ENCODE peak calls at places on chromosomes 4 and X, in ten cellular contexts. F, J, K, E, N, T, S, C, Q and U are unnamed samples.

GRCh38 chr4:175671491-175671934 is 140.6 kb downstream of the GPM6A start:
- DNase-seq in F (peak), J (no peak), K (no peak), E (no peak), N (peak), T (no peak), S (no peak), C (no peak), Q (no peak), U (peak)

GRCh38 chrX:79511799-79512198 is 144.7 kb upstream of the ITM2A start:
- DNase-seq in F (no peak), J (no peak), K (no peak), E (no peak), N (no peak), T (no peak), S (no peak), C (no peak), Q (no peak), U (no peak)

GRCh38 chrX:146934256-146934655 is 119.7 kb upstream of the CXorf51A start:
- DNase-seq in F (no peak), J (no peak), K (peak), E (no peak), N (no peak), T (no peak), S (no peak), C (no peak), Q (no peak), U (no peak)

GRCh38 chr4:105541420-105541819 is 11.0 kb upstream of the ARHGEF38 start:
- DNase-seq in F (no peak), J (no peak), K (no peak), E (no peak), N (no peak), T (no peak), S (no peak), C (no peak), Q (no peak), U (no peak)

GRCh38 chr4:26377352-26378311 is 56.8 kb downstream of the RBPJ start:
- DNase-seq in F (no peak), J (no peak), K (peak), E (no peak), N (no peak), T (no peak), S (no peak), C (no peak), Q (no peak), U (no peak)

GRCh38 chr4:147370881-147371280 is 110.0 kb upstream of the EDNRA start:
- DNase-seq in F (no peak), J (no peak), K (no peak), E (no peak), N (no peak), T (no peak), S (no peak), C (no peak), Q (no peak), U (no peak)

GRCh38 chr4:116501954-116502353 is 583.4 kb downstream of the TRAM1L1 start:
- DNase-seq in F (no peak), J (no peak), K (no peak), E (no peak), N (peak), T (no peak), S (no peak), C (no peak), Q (no peak), U (no peak)

GRCh38 chr4:176380352-176381157 is 60.8 kb downstream of the SPCS3 start:
- DNase-seq in F (no peak), J (no peak), K (no peak), E (no peak), N (no peak), T (no peak), S (no peak), C (no peak), Q (no peak), U (no peak)

GRCh38 chrX:110045421-110045820 is 42.5 kb downstream of the TMEM164 start:
- DNase-seq in F (no peak), J (no peak), K (no peak), E (no peak), N (no peak), T (no peak), S (no peak), C (no peak), Q (no peak), U (no peak)

GRCh38 chr4:108270466-108271450 is 102.0 kb upstream of the LEF1 start:
- DNase-seq in F (no peak), J (no peak), K (no peak), E (no peak), N (no peak), T (no peak), S (no peak), C (peak), Q (peak), U (no peak)

GRCh38 chr4:55903577-55903976 is 45.2 kb upstream of the CEP135 start:
- DNase-seq in F (no peak), J (no peak), K (no peak), E (no peak), N (no peak), T (no peak), S (no peak), C (no peak), Q (no peak), U (no peak)

GRCh38 chrX:107704181-107704580 is 71.4 kb downstream of the TSC22D3 start:
- DNase-seq in F (no peak), J (no peak), K (no peak), E (no peak), N (no peak), T (no peak), S (no peak), C (no peak), Q (no peak), U (no peak)

GRCh38 chr4:175263537-175263936 is 345.4 kb downstream of the ADAM29 start:
- DNase-seq in F (no peak), J (no peak), K (no peak), E (no peak), N (no peak), T (no peak), S (no peak), C (no peak), Q (no peak), U (no peak)

GRCh38 chrX:69807400-69807799 is 191.5 kb downstream of the EDA start:
- DNase-seq in F (no peak), J (no peak), K (no peak), E (no peak), N (no peak), T (no peak), S (no peak), C (no peak), Q (no peak), U (no peak)

GRCh38 chr4:165198329-165198728 is 9.0 kb upstream of the KLHL2 start:
- DNase-seq in F (no peak), J (no peak), K (no peak), E (no peak), N (no peak), T (no peak), S (no peak), C (no peak), Q (no peak), U (no peak)

GRCh38 chrX:153685751-153686676 is 1.7 kb upstream of the SLC6A8 start:
- DNase-seq in F (no peak), J (no peak), K (peak), E (no peak), N (no peak), T (no peak), S (no peak), C (no peak), Q (no peak), U (no peak)

GRCh38 chrX:48934581-48935331 is 15.9 kb upstream of the PIM2 start:
- DNase-seq in F (no peak), J (no peak), K (no peak), E (no peak), N (no peak), T (no peak), S (no peak), C (no peak), Q (no peak), U (no peak)

GRCh38 chr4:14924080-14924916 is 78.0 kb upstream of the CPEB2 start:
- DNase-seq in F (no peak), J (no peak), K (peak), E (no peak), N (no peak), T (no peak), S (no peak), C (no peak), Q (no peak), U (no peak)

GRCh38 chr4:158903079-158903456 is 134.2 kb downstream of the FNIP2 start:
- DNase-seq in F (no peak), J (no peak), K (no peak), E (no peak), N (no peak), T (no peak), S (no peak), C (no peak), Q (no peak), U (no peak)

GRCh38 chrX:7133036-7133412 is 14.5 kb upstream of the STS start:
- DNase-seq in F (no peak), J (no peak), K (no peak), E (no peak), N (peak), T (no peak), S (no peak), C (no peak), Q (no peak), U (no peak)

GRCh38 chr4:159765402-159765801 is 662.5 kb downstream of the RAPGEF2 start:
- DNase-seq in F (no peak), J (no peak), K (no peak), E (no peak), N (no peak), T (no peak), S (no peak), C (no peak), Q (no peak), U (no peak)

GRCh38 chr4:152672403-152673092 is 7.2 kb downstream of the TMEM154 start:
- DNase-seq in F (no peak), J (no peak), K (no peak), E (no peak), N (peak), T (no peak), S (no peak), C (no peak), Q (no peak), U (no peak)

GRCh38 chrX:154902408-154902807 is 16.3 kb downstream of the F8A1 start:
- DNase-seq in F (no peak), J (no peak), K (no peak), E (no peak), N (no peak), T (no peak), S (no peak), C (no peak), Q (no peak), U (no peak)

GRCh38 chr4:40143926-40144508 is 52.8 kb upstream of the RHOH start:
- DNase-seq in F (no peak), J (no peak), K (no peak), E (no peak), N (no peak), T (no peak), S (no peak), C (peak), Q (no peak), U (no peak)

GRCh38 chrX:23811135-23811781 is 28.3 kb downstream of the SAT1 start:
- DNase-seq in F (no peak), J (no peak), K (peak), E (no peak), N (no peak), T (no peak), S (no peak), C (no peak), Q (no peak), U (no peak)

GRCh38 chrX:23792861-23793553 is 10.0 kb downstream of the SAT1 start:
- DNase-seq in F (no peak), J (no peak), K (no peak), E (no peak), N (no peak), T (no peak), S (no peak), C (no peak), Q (no peak), U (no peak)

GRCh38 chrX:10050481-10050880 is 83.3 kb downstream of the CLDN34 start:
- DNase-seq in F (no peak), J (no peak), K (no peak), E (no peak), N (peak), T (no peak), S (no peak), C (no peak), Q (no peak), U (no peak)

GRCh38 chr4:143514432-143514831 is 930 bp downstream of the SMARCA5 start:
- DNase-seq in F (peak), J (peak), K (peak), E (no peak), N (peak), T (no peak), S (peak), C (peak), Q (no peak), U (peak)